ENCODE peak calls at places on chromosomes 7 and 10, in eight cellular contexts. K is AG04450; Y is astrocyte; X is CD8-positive, alpha-beta memory T cell; E is kidney; U is left ventricle myocardium inferior; P is endothelial cell of umbilical vein; N is suprapubic skin. I is an unnamed sample.

GRCh38 chr7:70573202-70573810 is 558.6 kb upstream of the GALNT17 start:
- DNase-seq in U (no peak), X (no peak), Y (peak; percentile 46), N (no peak), E (no peak), K (no peak), P (no peak), I (no peak)

GRCh38 chr7:85230623-85231022 is 43.8 kb upstream of the SEMA3D start:
- DNase-seq in Y (no peak), X (no peak), U (no peak), P (no peak), E (no peak), K (no peak), N (no peak), I (no peak)

GRCh38 chr7:19533266-19533665 is 175.6 kb downstream of the POLR1F start:
- DNase-seq in E (no peak), X (no peak), P (no peak), K (no peak), U (no peak), N (no peak), Y (no peak), I (no peak)

GRCh38 chr7:20280475-20281351 is 50.0 kb upstream of the ITGB8 start:
- DNase-seq in N (no peak), Y (peak; percentile 90), P (peak; percentile 25), E (no peak), K (peak; percentile 51), X (no peak), U (no peak), I (peak; percentile 15)

GRCh38 chr7:138579136-138579535 is 119.1 kb downstream of the TRIM24 start:
- DNase-seq in P (no peak), Y (no peak), U (no peak), E (no peak), X (no peak), K (no peak), N (no peak), I (no peak)

GRCh38 chr7:2734761-2735571 is 47.0 kb downstream of the AMZ1 start:
- DNase-seq in N (peak; percentile 77), K (no peak), E (peak; percentile 78), X (no peak), U (peak; percentile 60), P (peak; percentile 88), Y (no peak), I (no peak)

GRCh38 chr10:43389867-43390266 is 18.4 kb downstream of the FXYD4 start:
- DNase-seq in Y (no peak), K (no peak), X (no peak), E (no peak), P (no peak), U (no peak), N (no peak), I (no peak)

GRCh38 chr10:102375250-102375649 is 20.3 kb upstream of the NFKB2 start:
- DNase-seq in U (no peak), Y (no peak), P (no peak), X (no peak), K (no peak), E (no peak), N (no peak), I (no peak)

GRCh38 chr7:73941836-73942551 is 81.0 kb downstream of the TMEM270 start:
- DNase-seq in K (no peak), Y (peak; percentile 84), X (no peak), P (peak; percentile 85), U (no peak), E (no peak), N (no peak), I (peak; percentile 81)

GRCh38 chr7:44220046-44220720 is 19.4 kb downstream of the YKT6 start:
- DNase-seq in E (peak; percentile 72), K (no peak), N (no peak), U (peak; percentile 9), Y (no peak), X (no peak), P (no peak), I (no peak)

GRCh38 chr7:90621892-90622182 is 25.7 kb downstream of the CDK14 start:
- DNase-seq in E (no peak), X (no peak), N (no peak), K (no peak), Y (no peak), P (peak; percentile 41), U (no peak), I (no peak)

GRCh38 chr7:139855498-139856270 is 26.6 kb downstream of the TBXAS1 start:
- DNase-seq in Y (no peak), U (no peak), E (no peak), K (no peak), X (no peak), P (no peak), N (no peak), I (no peak)

GRCh38 chr7:135733603-135734342 is 5.8 kb upstream of the SLC13A4 start:
- DNase-seq in K (no peak), E (no peak), N (no peak), U (no peak), P (no peak), X (no peak), Y (no peak), I (no peak)

GRCh38 chr10:124592736-124593430 is 131.3 kb downstream of the LHPP start:
- DNase-seq in P (no peak), K (no peak), N (no peak), X (no peak), U (peak; percentile 7), Y (no peak), E (peak; percentile 61), I (no peak)

GRCh38 chr10:33381897-33382578 is 47.6 kb upstream of the NRP1 start:
- DNase-seq in Y (peak; percentile 66), P (no peak), E (no peak), X (no peak), K (peak; percentile 70), U (no peak), N (no peak), I (no peak)

GRCh38 chr7:33757563-33758165 is 147.7 kb upstream of the BMPER start:
- DNase-seq in U (no peak), Y (no peak), N (no peak), E (no peak), X (no peak), K (no peak), P (peak; percentile 58), I (peak; percentile 72)

GRCh38 chr7:111511845-111512244 is 50.4 kb downstream of the IMMP2L start:
- DNase-seq in P (no peak), E (no peak), K (no peak), X (no peak), N (no peak), Y (no peak), U (no peak), I (no peak)

GRCh38 chr7:54757711-54758110 is 1.3 kb downstream of the SEC61G start:
- DNase-seq in X (no peak), U (no peak), Y (no peak), P (no peak), K (no peak), E (no peak), N (no peak), I (no peak)
- H3K4me3 ChIP-seq in X (peak overlapping the region; percentile 95), U (peak overlapping the region; percentile 99), Y (peak overlapping the region; percentile 99), P (peak overlapping the region; percentile 89), K (peak overlapping the region; percentile 93), E (peak overlapping the region; percentile 92), N (peak overlapping the region; percentile 95), I (peak overlapping the region; percentile 94)

GRCh38 chr10:86630079-86630478 is 24.3 kb upstream of the OPN4 start:
- DNase-seq in P (no peak), N (no peak), Y (no peak), K (no peak), X (no peak), U (peak; percentile 46), E (no peak), I (no peak)
- H3K27ac ChIP-seq in P (no peak overlapping the region), N (no peak overlapping the region), Y (no peak overlapping the region), K (no peak overlapping the region), X (no peak overlapping the region), U (peak overlapping the region; percentile 61), E (no peak overlapping the region), I (no peak overlapping the region)

GRCh38 chr10:62374862-62375710 is 917 bp downstream of the ZNF365 start:
- DNase-seq in K (no peak), Y (no peak), N (no peak), P (no peak), X (no peak), U (no peak), E (no peak), I (peak; percentile 95)

GRCh38 chr10:62376064-62377025 is 2.2 kb downstream of the ZNF365 start:
- DNase-seq in U (no peak), P (no peak), Y (no peak), X (no peak), E (no peak), K (no peak), N (no peak), I (no peak)

GRCh38 chr10:62373995-62374861 is at the start of gene ZNF365:
- DNase-seq in X (peak; percentile 52), K (no peak), N (no peak), Y (peak; percentile 52), P (no peak), E (peak; percentile 78), U (peak; percentile 16), I (peak; percentile 89)

GRCh38 chr10:62377026-62377415 is 2.9 kb downstream of the ZNF365 start:
- DNase-seq in N (no peak), X (no peak), Y (no peak), U (no peak), E (no peak), K (no peak), P (no peak), I (no peak)

DNA sequence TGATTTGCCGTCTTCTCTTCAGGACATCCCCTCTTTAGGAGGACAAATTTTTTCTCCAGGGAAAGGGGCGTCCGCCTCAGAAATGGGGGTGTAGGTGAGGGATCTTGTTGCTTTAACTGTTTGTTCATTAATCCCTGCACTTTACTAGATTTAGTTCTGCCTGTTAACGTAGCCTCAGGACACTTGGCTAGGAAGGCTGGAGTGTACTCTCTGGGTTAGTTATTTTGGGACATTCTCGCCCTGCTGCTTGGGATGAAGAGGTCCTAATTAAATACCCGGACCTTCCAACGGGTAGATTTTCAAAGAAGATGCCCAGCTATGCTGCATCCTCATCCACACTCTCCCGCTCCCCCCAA is 552 bp upstream of the ZNF365 start:
- DNase-seq in K (no peak), E (no peak), N (no peak), X (no peak), P (no peak), U (no peak), Y (no peak), I (no peak)
- H3K4me3 ChIP-seq in K (peak overlapping the region; percentile 68), E (peak overlapping the region; percentile 42), N (peak overlapping the region; percentile 68), X (peak overlapping the region; percentile 46), P (peak overlapping the region; percentile 39), U (peak overlapping the region; percentile 63), Y (peak overlapping the region; percentile 62), I (peak overlapping the region; percentile 75)

GRCh38 chr7:80678703-80679102 is 40.3 kb downstream of the CD36 start:
- DNase-seq in E (no peak), N (no peak), Y (no peak), K (no peak), U (no peak), P (no peak), X (no peak), I (no peak)

GRCh38 chr7:80682744-80683143 is 44.3 kb downstream of the CD36 start:
- DNase-seq in Y (no peak), U (no peak), P (no peak), X (no peak), K (no peak), N (no peak), E (no peak), I (no peak)

GRCh38 chr7:80677629-80678028 is 39.2 kb downstream of the CD36 start:
- DNase-seq in Y (no peak), P (no peak), X (no peak), K (no peak), E (no peak), N (no peak), U (no peak), I (peak; percentile 50)

GRCh38 chr7:80681272-80681885 is 42.9 kb downstream of the CD36 start:
- DNase-seq in U (no peak), N (no peak), Y (no peak), X (no peak), P (peak; percentile 42), K (no peak), E (no peak), I (peak; percentile 55)

GRCh38 chr7:80680159-80680903 is 41.9 kb downstream of the CD36 start:
- DNase-seq in U (no peak), N (no peak), Y (no peak), X (no peak), E (no peak), K (no peak), P (no peak), I (no peak)
- H3K27ac ChIP-seq in U (peak overlapping the region; percentile 71), N (no peak overlapping the region), Y (no peak overlapping the region), X (no peak overlapping the region), E (no peak overlapping the region), K (no peak overlapping the region), P (no peak overlapping the region), I (no peak overlapping the region)